ENCODE peak calls at places on chromosome 10, in ten cellular contexts. One of them, this sample, is unnamed.

GRCh38 chr10:58909881-58910280 is 266.6 kb upstream of the PHYHIPL start:
- DNase-seq in cardiac fibroblast: no peak
- DNase-seq in cardiac muscle cell: no peak
- DNase-seq in DMS153: no peak
- DNase-seq in pancreas: no peak
- DNase-seq in activated CD4-positive, alpha-beta T cell treated with anti-CD3 and anti-CD28 coated beads for 4 hours: no peak
- DNase-seq in astrocyte of the spinal cord: no peak
- DNase-seq in NCI-H1092: no peak
- DNase-seq in skeletal muscle cell: peak
- DNase-seq in NCI-H460: no peak
- DNase-seq in this sample: peak

GRCh38 chr10:43775379-43775778 is 126.7 kb upstream of the ZNF32 start:
- DNase-seq in skeletal muscle cell: no peak
- DNase-seq in cardiac fibroblast: no peak
- DNase-seq in DMS153: no peak
- DNase-seq in cardiac muscle cell: no peak
- DNase-seq in NCI-H1092: no peak
- DNase-seq in NCI-H460: no peak
- DNase-seq in pancreas: no peak
- DNase-seq in activated CD4-positive, alpha-beta T cell treated with anti-CD3 and anti-CD28 coated beads for 4 hours: no peak
- DNase-seq in astrocyte of the spinal cord: no peak
- DNase-seq in this sample: no peak

GRCh38 chr10:3811331-3811870 is 26.4 kb upstream of the KLF6 start:
- DNase-seq in cardiac muscle cell: peak
- DNase-seq in NCI-H1092: no peak
- DNase-seq in astrocyte of the spinal cord: peak
- DNase-seq in cardiac fibroblast: peak
- DNase-seq in skeletal muscle cell: peak
- DNase-seq in NCI-H460: no peak
- DNase-seq in pancreas: peak
- DNase-seq in DMS153: no peak
- DNase-seq in activated CD4-positive, alpha-beta T cell treated with anti-CD3 and anti-CD28 coated beads for 4 hours: peak
- DNase-seq in this sample: peak

GRCh38 chr10:3178070-3178469 is 5.5 kb upstream of the PITRM1 start:
- DNase-seq in NCI-H460: no peak
- DNase-seq in cardiac fibroblast: no peak
- DNase-seq in skeletal muscle cell: no peak
- DNase-seq in NCI-H1092: no peak
- DNase-seq in pancreas: no peak
- DNase-seq in activated CD4-positive, alpha-beta T cell treated with anti-CD3 and anti-CD28 coated beads for 4 hours: no peak
- DNase-seq in astrocyte of the spinal cord: no peak
- DNase-seq in cardiac muscle cell: no peak
- DNase-seq in DMS153: no peak
- DNase-seq in this sample: no peak

GRCh38 chr10:78194050-78194449 is 160.4 kb downstream of the RPS24 start:
- DNase-seq in NCI-H460: no peak
- DNase-seq in DMS153: no peak
- DNase-seq in NCI-H1092: no peak
- DNase-seq in skeletal muscle cell: no peak
- DNase-seq in cardiac fibroblast: no peak
- DNase-seq in astrocyte of the spinal cord: no peak
- DNase-seq in pancreas: no peak
- DNase-seq in cardiac muscle cell: no peak
- DNase-seq in activated CD4-positive, alpha-beta T cell treated with anti-CD3 and anti-CD28 coated beads for 4 hours: no peak
- DNase-seq in this sample: no peak

GRCh38 chr10:12587408-12587807 is 238.1 kb downstream of the CAMK1D start:
- DNase-seq in cardiac muscle cell: no peak
- DNase-seq in skeletal muscle cell: no peak
- DNase-seq in DMS153: no peak
- DNase-seq in activated CD4-positive, alpha-beta T cell treated with anti-CD3 and anti-CD28 coated beads for 4 hours: no peak
- DNase-seq in astrocyte of the spinal cord: no peak
- DNase-seq in cardiac fibroblast: no peak
- DNase-seq in pancreas: no peak
- DNase-seq in NCI-H460: no peak
- DNase-seq in NCI-H1092: peak
- DNase-seq in this sample: peak

GRCh38 chr10:119378737-119379067 is 163.8 kb downstream of the RGS10 start:
- DNase-seq in astrocyte of the spinal cord: no peak
- DNase-seq in cardiac muscle cell: no peak
- DNase-seq in cardiac fibroblast: no peak
- DNase-seq in NCI-H460: no peak
- DNase-seq in NCI-H1092: no peak
- DNase-seq in pancreas: no peak
- DNase-seq in DMS153: no peak
- DNase-seq in activated CD4-positive, alpha-beta T cell treated with anti-CD3 and anti-CD28 coated beads for 4 hours: no peak
- DNase-seq in skeletal muscle cell: no peak
- DNase-seq in this sample: no peak

GRCh38 chr10:101840102-101840684 is 3.4 kb downstream of the KCNIP2 start:
- DNase-seq in DMS153: no peak
- DNase-seq in NCI-H1092: no peak
- DNase-seq in cardiac fibroblast: peak
- DNase-seq in skeletal muscle cell: no peak
- DNase-seq in pancreas: peak
- DNase-seq in activated CD4-positive, alpha-beta T cell treated with anti-CD3 and anti-CD28 coated beads for 4 hours: no peak
- DNase-seq in cardiac muscle cell: peak
- DNase-seq in astrocyte of the spinal cord: no peak
- DNase-seq in NCI-H460: no peak
- DNase-seq in this sample: no peak

GRCh38 chr10:7610651-7611389 is 55.9 kb downstream of the ITIH5 start:
- DNase-seq in skeletal muscle cell: peak
- DNase-seq in DMS153: no peak
- DNase-seq in cardiac muscle cell: peak
- DNase-seq in astrocyte of the spinal cord: peak
- DNase-seq in pancreas: peak
- DNase-seq in activated CD4-positive, alpha-beta T cell treated with anti-CD3 and anti-CD28 coated beads for 4 hours: no peak
- DNase-seq in NCI-H1092: no peak
- DNase-seq in NCI-H460: peak
- DNase-seq in cardiac fibroblast: peak
- DNase-seq in this sample: peak

GRCh38 chr10:78405781-78406180 is 372.1 kb downstream of the RPS24 start:
- DNase-seq in astrocyte of the spinal cord: no peak
- DNase-seq in NCI-H1092: no peak
- DNase-seq in cardiac muscle cell: no peak
- DNase-seq in cardiac fibroblast: no peak
- DNase-seq in pancreas: no peak
- DNase-seq in NCI-H460: no peak
- DNase-seq in skeletal muscle cell: no peak
- DNase-seq in DMS153: no peak
- DNase-seq in activated CD4-positive, alpha-beta T cell treated with anti-CD3 and anti-CD28 coated beads for 4 hours: no peak
- DNase-seq in this sample: no peak

GRCh38 chr10:34397324-34397723 is 417.8 kb downstream of the PARD3 start:
- DNase-seq in cardiac muscle cell: peak
- DNase-seq in pancreas: no peak
- DNase-seq in activated CD4-positive, alpha-beta T cell treated with anti-CD3 and anti-CD28 coated beads for 4 hours: no peak
- DNase-seq in cardiac fibroblast: peak
- DNase-seq in NCI-H1092: no peak
- DNase-seq in NCI-H460: no peak
- DNase-seq in DMS153: no peak
- DNase-seq in skeletal muscle cell: no peak
- DNase-seq in astrocyte of the spinal cord: peak
- DNase-seq in this sample: peak

GRCh38 chr10:129831150-129831549 is 132.9 kb downstream of the EBF3 start:
- DNase-seq in cardiac fibroblast: no peak
- DNase-seq in skeletal muscle cell: no peak
- DNase-seq in NCI-H1092: no peak
- DNase-seq in pancreas: no peak
- DNase-seq in cardiac muscle cell: no peak
- DNase-seq in DMS153: no peak
- DNase-seq in activated CD4-positive, alpha-beta T cell treated with anti-CD3 and anti-CD28 coated beads for 4 hours: no peak
- DNase-seq in NCI-H460: no peak
- DNase-seq in astrocyte of the spinal cord: no peak
- DNase-seq in this sample: no peak

GRCh38 chr10:132197271-132198067 is 10.7 kb downstream of the DPYSL4 start:
- DNase-seq in DMS153: no peak
- DNase-seq in cardiac fibroblast: no peak
- DNase-seq in astrocyte of the spinal cord: no peak
- DNase-seq in activated CD4-positive, alpha-beta T cell treated with anti-CD3 and anti-CD28 coated beads for 4 hours: no peak
- DNase-seq in pancreas: no peak
- DNase-seq in NCI-H1092: no peak
- DNase-seq in skeletal muscle cell: no peak
- DNase-seq in cardiac muscle cell: no peak
- DNase-seq in NCI-H460: no peak
- DNase-seq in this sample: no peak

GRCh38 chr10:12448729-12449391 is 99.5 kb downstream of the CAMK1D start:
- DNase-seq in activated CD4-positive, alpha-beta T cell treated with anti-CD3 and anti-CD28 coated beads for 4 hours: peak
- DNase-seq in NCI-H460: peak
- DNase-seq in skeletal muscle cell: peak
- DNase-seq in pancreas: no peak
- DNase-seq in NCI-H1092: no peak
- DNase-seq in astrocyte of the spinal cord: peak
- DNase-seq in DMS153: no peak
- DNase-seq in cardiac fibroblast: peak
- DNase-seq in cardiac muscle cell: peak
- DNase-seq in this sample: peak

GRCh38 chr10:112951349-112952281 is 1.6 kb downstream of the TCF7L2 start:
- DNase-seq in pancreas: peak
- DNase-seq in NCI-H460: peak
- DNase-seq in cardiac fibroblast: peak
- DNase-seq in DMS153: no peak
- DNase-seq in activated CD4-positive, alpha-beta T cell treated with anti-CD3 and anti-CD28 coated beads for 4 hours: peak
- DNase-seq in NCI-H1092: no peak
- DNase-seq in cardiac muscle cell: peak
- DNase-seq in astrocyte of the spinal cord: peak
- DNase-seq in skeletal muscle cell: peak
- DNase-seq in this sample: peak

GRCh38 chr10:77636286-77636966 is 1.2 kb downstream of the KCNMA1 start:
- DNase-seq in DMS153: no peak
- DNase-seq in cardiac fibroblast: no peak
- DNase-seq in activated CD4-positive, alpha-beta T cell treated with anti-CD3 and anti-CD28 coated beads for 4 hours: no peak
- DNase-seq in cardiac muscle cell: no peak
- DNase-seq in pancreas: no peak
- DNase-seq in NCI-H1092: no peak
- DNase-seq in astrocyte of the spinal cord: no peak
- DNase-seq in NCI-H460: no peak
- DNase-seq in skeletal muscle cell: no peak
- DNase-seq in this sample: no peak

GRCh38 chr10:132515811-132516726 is 21.5 kb upstream of the INPP5A start:
- DNase-seq in skeletal muscle cell: no peak
- DNase-seq in NCI-H1092: no peak
- DNase-seq in DMS153: no peak
- DNase-seq in NCI-H460: no peak
- DNase-seq in pancreas: no peak
- DNase-seq in cardiac muscle cell: no peak
- DNase-seq in activated CD4-positive, alpha-beta T cell treated with anti-CD3 and anti-CD28 coated beads for 4 hours: no peak
- DNase-seq in astrocyte of the spinal cord: no peak
- DNase-seq in cardiac fibroblast: no peak
- DNase-seq in this sample: no peak

GRCh38 chr10:33801705-33802104 is 467.2 kb upstream of the NRP1 start:
- DNase-seq in DMS153: no peak
- DNase-seq in cardiac fibroblast: no peak
- DNase-seq in NCI-H1092: no peak
- DNase-seq in activated CD4-positive, alpha-beta T cell treated with anti-CD3 and anti-CD28 coated beads for 4 hours: no peak
- DNase-seq in astrocyte of the spinal cord: peak
- DNase-seq in skeletal muscle cell: peak
- DNase-seq in NCI-H460: no peak
- DNase-seq in pancreas: no peak
- DNase-seq in cardiac muscle cell: no peak
- DNase-seq in this sample: no peak

GRCh38 chr10:132926777-132927650 is 15.4 kb downstream of the CFAP46 start:
- DNase-seq in pancreas: no peak
- DNase-seq in astrocyte of the spinal cord: no peak
- DNase-seq in skeletal muscle cell: no peak
- DNase-seq in cardiac muscle cell: no peak
- DNase-seq in DMS153: no peak
- DNase-seq in cardiac fibroblast: no peak
- DNase-seq in activated CD4-positive, alpha-beta T cell treated with anti-CD3 and anti-CD28 coated beads for 4 hours: no peak
- DNase-seq in NCI-H1092: no peak
- DNase-seq in NCI-H460: no peak
- DNase-seq in this sample: no peak

GRCh38 chr10:130495116-130495862 is 359.1 kb downstream of the GLRX3 start:
- DNase-seq in activated CD4-positive, alpha-beta T cell treated with anti-CD3 and anti-CD28 coated beads for 4 hours: no peak
- DNase-seq in astrocyte of the spinal cord: no peak
- DNase-seq in cardiac fibroblast: no peak
- DNase-seq in skeletal muscle cell: no peak
- DNase-seq in cardiac muscle cell: no peak
- DNase-seq in pancreas: no peak
- DNase-seq in DMS153: no peak
- DNase-seq in NCI-H1092: no peak
- DNase-seq in NCI-H460: no peak
- DNase-seq in this sample: no peak

GRCh38 chr10:100618091-100618615 is 82.4 kb downstream of the HIF1AN start:
- DNase-seq in cardiac muscle cell: no peak
- DNase-seq in DMS153: no peak
- DNase-seq in NCI-H1092: no peak
- DNase-seq in cardiac fibroblast: no peak
- DNase-seq in astrocyte of the spinal cord: no peak
- DNase-seq in activated CD4-positive, alpha-beta T cell treated with anti-CD3 and anti-CD28 coated beads for 4 hours: no peak
- DNase-seq in pancreas: no peak
- DNase-seq in NCI-H460: no peak
- DNase-seq in skeletal muscle cell: no peak
- DNase-seq in this sample: no peak

GRCh38 chr10:69419761-69420126 is 3.0 kb upstream of the TACR2 start:
- DNase-seq in cardiac muscle cell: no peak
- DNase-seq in pancreas: no peak
- DNase-seq in NCI-H1092: no peak
- DNase-seq in activated CD4-positive, alpha-beta T cell treated with anti-CD3 and anti-CD28 coated beads for 4 hours: no peak
- DNase-seq in cardiac fibroblast: no peak
- DNase-seq in DMS153: no peak
- DNase-seq in astrocyte of the spinal cord: no peak
- DNase-seq in NCI-H460: no peak
- DNase-seq in skeletal muscle cell: no peak
- DNase-seq in this sample: no peak

GRCh38 chr10:101778781-101779543 is 3.0 kb upstream of the FGF8 start:
- DNase-seq in cardiac fibroblast: peak
- DNase-seq in skeletal muscle cell: no peak
- DNase-seq in pancreas: no peak
- DNase-seq in astrocyte of the spinal cord: peak
- DNase-seq in DMS153: no peak
- DNase-seq in NCI-H1092: no peak
- DNase-seq in NCI-H460: no peak
- DNase-seq in activated CD4-positive, alpha-beta T cell treated with anti-CD3 and anti-CD28 coated beads for 4 hours: no peak
- DNase-seq in cardiac muscle cell: peak
- DNase-seq in this sample: peak

GRCh38 chr10:90587081-90587491 is 270.8 kb downstream of the HTR7 start:
- DNase-seq in activated CD4-positive, alpha-beta T cell treated with anti-CD3 and anti-CD28 coated beads for 4 hours: no peak
- DNase-seq in cardiac muscle cell: peak
- DNase-seq in NCI-H1092: no peak
- DNase-seq in DMS153: no peak
- DNase-seq in astrocyte of the spinal cord: peak
- DNase-seq in pancreas: no peak
- DNase-seq in NCI-H460: no peak
- DNase-seq in skeletal muscle cell: peak
- DNase-seq in cardiac fibroblast: peak
- DNase-seq in this sample: no peak

GRCh38 chr10:116910924-116911323 is 61.6 kb downstream of the ENO4 start:
- DNase-seq in skeletal muscle cell: no peak
- DNase-seq in cardiac fibroblast: no peak
- DNase-seq in NCI-H460: no peak
- DNase-seq in DMS153: no peak
- DNase-seq in cardiac muscle cell: no peak
- DNase-seq in NCI-H1092: no peak
- DNase-seq in activated CD4-positive, alpha-beta T cell treated with anti-CD3 and anti-CD28 coated beads for 4 hours: no peak
- DNase-seq in astrocyte of the spinal cord: no peak
- DNase-seq in pancreas: no peak
- DNase-seq in this sample: no peak

This sample was measured in AG20443.